ENCODE peak calls at places on chromosomes 7 and 10, in ten cellular contexts. J, W, Z, V, L, G, M, K, Y and I are unnamed samples.

GRCh38 chr10:53102424-53102823 is 329.8 kb upstream of the MBL2 start:
- DNase-seq in V (no peak), J (no peak), Y (no peak), K (no peak), G (no peak), Z (no peak), W (no peak), M (no peak), L (no peak), I (no peak)

GRCh38 chr10:62842983-62843382 is 26.8 kb upstream of the EGR2 start:
- DNase-seq in V (no peak), J (no peak), G (no peak), Y (no peak), K (no peak), Z (no peak), L (no peak), M (no peak), W (no peak), I (no peak)

GRCh38 chr10:20990604-20991003 is 93.5 kb upstream of the NEBL start:
- DNase-seq in W (no peak), L (no peak), M (no peak), J (no peak), Y (peak), K (peak), Z (no peak), V (no peak), G (no peak), I (no peak)

GRCh38 chr7:117704098-117704497 is 169.1 kb downstream of the CTTNBP2 start:
- DNase-seq in J (no peak), W (no peak), M (no peak), V (no peak), G (no peak), K (no peak), L (no peak), Z (no peak), Y (no peak), I (no peak)

GRCh38 chr7:93016085-93016471 is 101.7 kb downstream of the SAMD9 start:
- DNase-seq in J (no peak), M (no peak), G (no peak), V (no peak), K (peak), L (no peak), Y (no peak), Z (no peak), W (no peak), I (no peak)

GRCh38 chr7:1322240-1323110 is 89.8 kb downstream of the UNCX start:
- DNase-seq in Y (no peak), W (no peak), Z (no peak), L (no peak), K (no peak), M (no peak), G (no peak), V (no peak), J (no peak), I (peak)

GRCh38 chr10:7085147-7085912 is 325.5 kb downstream of the SFMBT2 start:
- DNase-seq in L (no peak), Y (no peak), K (no peak), V (peak), G (no peak), M (peak), W (no peak), J (no peak), Z (no peak), I (no peak)

GRCh38 chr7:8597565-8597964 is 164.2 kb downstream of the NXPH1 start:
- DNase-seq in Z (no peak), L (no peak), Y (no peak), W (no peak), J (no peak), K (no peak), M (no peak), G (no peak), V (peak), I (no peak)

GRCh38 chr7:100804681-100805431 is 22.5 kb downstream of the EPHB4 start:
- DNase-seq in K (no peak), V (no peak), Z (no peak), G (no peak), Y (no peak), W (no peak), J (no peak), M (no peak), L (no peak), I (no peak)

GRCh38 chr7:156156734-156157408 is 344.6 kb upstream of the SHH start:
- DNase-seq in Z (no peak), K (peak), L (peak), J (no peak), W (no peak), V (peak), G (peak), M (peak), Y (no peak), I (peak)

GRCh38 chr7:99489235-99489634 is 10.8 kb downstream of the ZNF394 start:
- DNase-seq in Y (no peak), L (no peak), J (no peak), W (no peak), Z (no peak), M (no peak), K (no peak), V (no peak), G (no peak), I (no peak)

GRCh38 chr7:16204953-16205352 is 216.4 kb downstream of the CRPPA start:
- DNase-seq in V (no peak), J (no peak), L (no peak), Y (no peak), W (no peak), Z (no peak), K (no peak), M (no peak), G (no peak), I (no peak)

GRCh38 chr7:104137511-104137910 is 70.3 kb downstream of the ORC5 start:
- DNase-seq in Y (no peak), V (no peak), M (no peak), L (no peak), G (no peak), W (no peak), J (no peak), Z (no peak), K (no peak), I (no peak)

GRCh38 chr10:102335184-102335583 is 60.3 kb upstream of the NFKB2 start:
- DNase-seq in J (no peak), L (no peak), V (no peak), Y (no peak), Z (peak), W (no peak), M (no peak), G (no peak), K (no peak), I (no peak)